ENCODE peak calls at places on chromosome 2, in six cellular contexts. One of them, this sample, is unnamed.

GRCh38 chr2:120632796-120633646 is 102.6 kb upstream of the GLI2 start:
- DNase-seq in pancreas: peak; percentile 37
- DNase-seq in neural progenitor cell: no peak
- DNase-seq in sigmoid colon: no peak
- DNase-seq in IMR-90: no peak
- DNase-seq in AG10803: no peak
- DNase-seq in this sample: no peak

GRCh38 chr2:31886700-31887099 is 124.1 kb downstream of the MEMO1 start:
- DNase-seq in pancreas: no peak
- DNase-seq in neural progenitor cell: peak; percentile 57
- DNase-seq in sigmoid colon: no peak
- DNase-seq in IMR-90: no peak
- DNase-seq in AG10803: no peak
- DNase-seq in this sample: no peak

GRCh38 chr2:105517814-105518705 is 119.2 kb upstream of the FHL2 start:
- DNase-seq in pancreas: peak; percentile 51
- DNase-seq in neural progenitor cell: no peak
- DNase-seq in sigmoid colon: peak; percentile 75
- DNase-seq in IMR-90: no peak
- DNase-seq in AG10803: peak; percentile 90
- DNase-seq in this sample: peak; percentile 71

GRCh38 chr2:7020468-7020867 is 103.3 kb downstream of the RNF144A start:
- DNase-seq in pancreas: no peak
- DNase-seq in neural progenitor cell: no peak
- DNase-seq in sigmoid colon: no peak
- DNase-seq in IMR-90: no peak
- DNase-seq in AG10803: no peak
- DNase-seq in this sample: no peak

GRCh38 chr2:20454036-20454981 is 7.4 kb downstream of the RHOB start:
- DNase-seq in pancreas: no peak
- DNase-seq in neural progenitor cell: no peak
- DNase-seq in sigmoid colon: peak; percentile 61
- DNase-seq in IMR-90: no peak
- DNase-seq in AG10803: no peak
- DNase-seq in this sample: no peak

GRCh38 chr2:232328516-232329460 is 49.8 kb upstream of the ALPP start:
- DNase-seq in pancreas: no peak
- DNase-seq in neural progenitor cell: no peak
- DNase-seq in sigmoid colon: peak; percentile 46
- DNase-seq in IMR-90: no peak
- DNase-seq in AG10803: no peak
- DNase-seq in this sample: no peak

GRCh38 chr2:119178811-119179601 is 20.5 kb upstream of the C1QL2 start:
- DNase-seq in pancreas: peak; percentile 19
- DNase-seq in neural progenitor cell: no peak
- DNase-seq in sigmoid colon: no peak
- DNase-seq in IMR-90: no peak
- DNase-seq in AG10803: peak; percentile 73
- DNase-seq in this sample: peak; percentile 33

GRCh38 chr2:43421194-43421593 is 174.6 kb downstream of the THADA start:
- DNase-seq in pancreas: no peak
- DNase-seq in neural progenitor cell: no peak
- DNase-seq in sigmoid colon: no peak
- DNase-seq in IMR-90: no peak
- DNase-seq in AG10803: no peak
- DNase-seq in this sample: no peak

GRCh38 chr2:121220995-121221394 is 64.0 kb downstream of the TFCP2L1 start:
- DNase-seq in pancreas: no peak
- DNase-seq in neural progenitor cell: no peak
- DNase-seq in sigmoid colon: no peak
- DNase-seq in IMR-90: no peak
- DNase-seq in AG10803: no peak
- DNase-seq in this sample: no peak

GRCh38 chr2:189959450-189959849 is 103.1 kb downstream of the MSTN start:
- DNase-seq in pancreas: peak; percentile 73
- DNase-seq in neural progenitor cell: no peak
- DNase-seq in sigmoid colon: no peak
- DNase-seq in IMR-90: no peak
- DNase-seq in AG10803: no peak
- DNase-seq in this sample: no peak

GRCh38 chr2:6692819-6693218 is 172.9 kb downstream of the CMPK2 start:
- DNase-seq in pancreas: no peak
- DNase-seq in neural progenitor cell: no peak
- DNase-seq in sigmoid colon: no peak
- DNase-seq in IMR-90: no peak
- DNase-seq in AG10803: no peak
- DNase-seq in this sample: no peak

GRCh38 chr2:42089340-42089925 is 41.6 kb downstream of the PKDCC start:
- DNase-seq in pancreas: no peak
- DNase-seq in neural progenitor cell: peak; percentile 82
- DNase-seq in sigmoid colon: peak; percentile 84
- DNase-seq in IMR-90: peak; percentile 67
- DNase-seq in AG10803: peak; percentile 21
- DNase-seq in this sample: peak; percentile 49
- TF ChIP-seq CTCF in pancreas: peak; percentile 27
- TF ChIP-seq CTCF in neural progenitor cell: peak; percentile 74
- TF ChIP-seq CTCF in sigmoid colon: peak; percentile 50
- TF ChIP-seq CTCF in IMR-90: peak; percentile 65
- TF ChIP-seq CTCF in AG10803: peak; percentile 34
- TF ChIP-seq CTCF in this sample: peak; percentile 65

GRCh38 chr2:117785740-117786139 is 28.8 kb upstream of the DDX18 start:
- DNase-seq in pancreas: peak; percentile 5
- DNase-seq in neural progenitor cell: peak; percentile 74
- DNase-seq in sigmoid colon: no peak
- DNase-seq in IMR-90: peak; percentile 37
- DNase-seq in AG10803: peak; percentile 49
- DNase-seq in this sample: peak; percentile 53
- TF ChIP-seq CTCF in pancreas: peak; percentile 24
- TF ChIP-seq CTCF in neural progenitor cell: peak; percentile 84
- TF ChIP-seq CTCF in sigmoid colon: peak; percentile 40
- TF ChIP-seq CTCF in IMR-90: peak; percentile 59
- TF ChIP-seq CTCF in AG10803: peak; percentile 69
- TF ChIP-seq CTCF in this sample: peak; percentile 74

GRCh38 chr2:85888745-85889647 is at the start of gene ST3GAL5:
- DNase-seq in pancreas: peak; percentile 84
- DNase-seq in neural progenitor cell: peak; percentile 94
- DNase-seq in sigmoid colon: peak; percentile 94
- DNase-seq in IMR-90: peak; percentile 75
- DNase-seq in AG10803: peak; percentile 83
- DNase-seq in this sample: peak; percentile 86

GRCh38 chr2:85886585-85886984 is 2.2 kb downstream of the ST3GAL5 start:
- DNase-seq in pancreas: peak; percentile 9
- DNase-seq in neural progenitor cell: no peak
- DNase-seq in sigmoid colon: peak; percentile 91
- DNase-seq in IMR-90: peak; percentile 99
- DNase-seq in AG10803: peak; percentile 99
- DNase-seq in this sample: peak; percentile 94

GRCh38 chr2:85886141-85886540 is 2.6 kb downstream of the ST3GAL5 start:
- DNase-seq in pancreas: no peak
- DNase-seq in neural progenitor cell: no peak
- DNase-seq in sigmoid colon: no peak
- DNase-seq in IMR-90: no peak
- DNase-seq in AG10803: no peak
- DNase-seq in this sample: no peak

GRCh38 chr2:85888020-85888744 is 608 bp downstream of the ST3GAL5 start:
- DNase-seq in pancreas: peak; percentile 10
- DNase-seq in neural progenitor cell: peak; percentile 56
- DNase-seq in sigmoid colon: peak; percentile 75
- DNase-seq in IMR-90: no peak
- DNase-seq in AG10803: no peak
- DNase-seq in this sample: peak; percentile 42

GRCh38 chr2:85887566-85888019 is 1.2 kb downstream of the ST3GAL5 start:
- DNase-seq in pancreas: peak; percentile 33
- DNase-seq in neural progenitor cell: peak; percentile 46
- DNase-seq in sigmoid colon: peak; percentile 86
- DNase-seq in IMR-90: peak; percentile 40
- DNase-seq in AG10803: peak; percentile 48
- DNase-seq in this sample: peak; percentile 53
- TF ChIP-seq CTCF in pancreas: no peak
- TF ChIP-seq CTCF in neural progenitor cell: no peak
- TF ChIP-seq CTCF in sigmoid colon: no peak
- TF ChIP-seq CTCF in IMR-90: peak; percentile 20
- TF ChIP-seq CTCF in AG10803: peak; percentile 48
- TF ChIP-seq CTCF in this sample: peak; percentile 43

GRCh38 chr2:202031261-202031986 is 2.2 kb upstream of the FZD7 start:
- DNase-seq in pancreas: no peak
- DNase-seq in neural progenitor cell: no peak
- DNase-seq in sigmoid colon: no peak
- DNase-seq in IMR-90: no peak
- DNase-seq in AG10803: no peak
- DNase-seq in this sample: peak; percentile 40

GRCh38 chr2:202032841-202033316 is 776 bp upstream of the FZD7 start:
- DNase-seq in pancreas: peak; percentile 25
- DNase-seq in neural progenitor cell: peak; percentile 87
- DNase-seq in sigmoid colon: peak; percentile 91
- DNase-seq in IMR-90: peak; percentile 51
- DNase-seq in AG10803: no peak
- DNase-seq in this sample: peak; percentile 14

GRCh38 chr2:202034249-202035088 is 814 bp downstream of the FZD7 start:
- DNase-seq in pancreas: no peak
- DNase-seq in neural progenitor cell: peak; percentile 65
- DNase-seq in sigmoid colon: peak; percentile 69
- DNase-seq in IMR-90: no peak
- DNase-seq in AG10803: no peak
- DNase-seq in this sample: peak; percentile 50

GRCh38 chr2:202033317-202034248 is at the start of gene FZD7:
- DNase-seq in pancreas: peak; percentile 86
- DNase-seq in neural progenitor cell: peak; percentile 97
- DNase-seq in sigmoid colon: peak; percentile 98
- DNase-seq in IMR-90: peak; percentile 92
- DNase-seq in AG10803: peak; percentile 95
- DNase-seq in this sample: peak; percentile 91

GRCh38 chr2:202030676-202031075 is 3.0 kb upstream of the FZD7 start:
- DNase-seq in pancreas: no peak
- DNase-seq in neural progenitor cell: no peak
- DNase-seq in sigmoid colon: no peak
- DNase-seq in IMR-90: peak; percentile 92
- DNase-seq in AG10803: peak; percentile 89
- DNase-seq in this sample: peak; percentile 88
- TF ChIP-seq CTCF in pancreas: no peak
- TF ChIP-seq CTCF in neural progenitor cell: no peak
- TF ChIP-seq CTCF in sigmoid colon: no peak
- TF ChIP-seq CTCF in IMR-90: no peak
- TF ChIP-seq CTCF in AG10803: no peak
- TF ChIP-seq CTCF in this sample: no peak

GRCh38 chr2:26894136-26894535 is 46.2 kb downstream of the DPYSL5 start:
- DNase-seq in pancreas: no peak
- DNase-seq in neural progenitor cell: no peak
- DNase-seq in sigmoid colon: no peak
- DNase-seq in IMR-90: no peak
- DNase-seq in AG10803: no peak
- DNase-seq in this sample: no peak
- TF ChIP-seq CTCF in pancreas: no peak
- TF ChIP-seq CTCF in neural progenitor cell: no peak
- TF ChIP-seq CTCF in sigmoid colon: no peak
- TF ChIP-seq CTCF in IMR-90: no peak
- TF ChIP-seq CTCF in AG10803: no peak
- TF ChIP-seq CTCF in this sample: no peak

GRCh38 chr2:129813404-129813803 is 166.1 kb upstream of the RAB6C start:
- DNase-seq in pancreas: no peak
- DNase-seq in neural progenitor cell: no peak
- DNase-seq in sigmoid colon: no peak
- DNase-seq in IMR-90: no peak
- DNase-seq in AG10803: no peak
- DNase-seq in this sample: no peak
- TF ChIP-seq CTCF in pancreas: no peak
- TF ChIP-seq CTCF in neural progenitor cell: peak; percentile 29
- TF ChIP-seq CTCF in sigmoid colon: no peak
- TF ChIP-seq CTCF in IMR-90: no peak
- TF ChIP-seq CTCF in AG10803: peak; percentile 38
- TF ChIP-seq CTCF in this sample: no peak

GRCh38 chr2:26479971-26480750 is 2.2 kb upstream of the OTOF start:
- DNase-seq in pancreas: no peak
- DNase-seq in neural progenitor cell: no peak
- DNase-seq in sigmoid colon: no peak
- DNase-seq in IMR-90: no peak
- DNase-seq in AG10803: no peak
- DNase-seq in this sample: no peak

GRCh38 chr2:26477126-26477910 is 606 bp downstream of the OTOF start:
- DNase-seq in pancreas: no peak
- DNase-seq in neural progenitor cell: peak; percentile 31
- DNase-seq in sigmoid colon: no peak
- DNase-seq in IMR-90: no peak
- DNase-seq in AG10803: no peak
- DNase-seq in this sample: no peak

GRCh38 chr2:26477911-26478253 is at the start of gene OTOF:
- DNase-seq in pancreas: no peak
- DNase-seq in neural progenitor cell: no peak
- DNase-seq in sigmoid colon: no peak
- DNase-seq in IMR-90: peak; percentile 68
- DNase-seq in AG10803: peak; percentile 73
- DNase-seq in this sample: peak; percentile 68

GRCh38 chr2:26479131-26479970 is 1.4 kb upstream of the OTOF start:
- DNase-seq in pancreas: no peak
- DNase-seq in neural progenitor cell: no peak
- DNase-seq in sigmoid colon: no peak
- DNase-seq in IMR-90: no peak
- DNase-seq in AG10803: no peak
- DNase-seq in this sample: no peak

GRCh38 chr2:26478366-26478765 is 442 bp upstream of the OTOF start:
- DNase-seq in pancreas: no peak
- DNase-seq in neural progenitor cell: no peak
- DNase-seq in sigmoid colon: no peak
- DNase-seq in IMR-90: no peak
- DNase-seq in AG10803: no peak
- DNase-seq in this sample: no peak
- TF ChIP-seq CTCF in pancreas: no peak
- TF ChIP-seq CTCF in neural progenitor cell: no peak
- TF ChIP-seq CTCF in sigmoid colon: no peak
- TF ChIP-seq CTCF in IMR-90: no peak
- TF ChIP-seq CTCF in AG10803: no peak
- TF ChIP-seq CTCF in this sample: no peak

DNA sequence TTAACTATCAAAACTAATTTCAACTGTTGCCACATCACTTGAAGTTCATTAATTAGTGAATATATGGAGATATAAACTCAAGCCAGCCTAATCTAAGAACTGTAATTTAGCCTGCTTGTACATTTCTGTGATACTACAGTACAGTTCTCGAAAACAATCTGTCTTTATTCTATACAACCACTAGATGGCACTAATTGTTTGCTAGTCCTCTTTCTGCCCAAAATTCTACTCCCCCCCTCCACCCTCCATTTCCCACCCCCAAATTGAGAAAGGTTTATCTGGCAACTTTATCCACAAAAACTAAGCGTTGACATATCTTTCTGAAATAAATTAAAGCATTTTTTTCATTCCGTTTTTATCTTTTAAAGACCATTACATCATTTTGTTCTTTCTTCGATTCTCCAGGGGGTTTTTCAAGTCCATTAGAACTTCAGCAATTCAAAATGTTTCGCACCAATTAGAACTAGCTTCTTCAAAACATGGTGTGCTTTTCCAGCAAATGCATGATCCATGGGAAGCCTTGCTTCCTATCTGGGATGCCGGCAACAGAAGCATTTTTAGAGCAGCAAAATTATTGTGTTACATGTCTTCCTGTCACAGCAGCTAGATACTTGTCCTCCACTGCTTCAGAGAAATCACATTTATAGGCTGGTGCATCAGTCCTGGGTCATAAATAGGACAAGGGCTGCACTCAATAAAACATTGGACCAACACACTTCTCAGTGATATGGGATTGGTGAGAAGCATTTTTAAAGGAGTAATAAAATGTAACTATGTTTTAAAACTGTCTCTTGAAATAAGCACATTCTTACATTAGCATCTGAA is 241.3 kb downstream of the PAX3 start:
- DNase-seq in pancreas: no peak
- DNase-seq in neural progenitor cell: peak; percentile 39
- DNase-seq in sigmoid colon: no peak
- DNase-seq in IMR-90: no peak
- DNase-seq in AG10803: peak; percentile 5
- DNase-seq in this sample: peak; percentile 16
- TF ChIP-seq CTCF in pancreas: peak; percentile 32
- TF ChIP-seq CTCF in neural progenitor cell: peak; percentile 85
- TF ChIP-seq CTCF in sigmoid colon: peak; percentile 62
- TF ChIP-seq CTCF in IMR-90: peak; percentile 55
- TF ChIP-seq CTCF in AG10803: peak; percentile 77
- TF ChIP-seq CTCF in this sample: peak; percentile 64

This sample was measured in fibroblast of the aortic adventitia.